ENCODE peak calls at places on chromosomes 11 and 22, in four cellular contexts. One of them, this sample, is unnamed. For H3K4me1, the result is how much of the 10 kb centered on the place peaks cover.

GRCh38 chr11:28133146-28133545 is 25.0 kb downstream of the METTL15 start:
- DNase-seq in heart left ventricle: no peak
- DNase-seq in right atrium auricular region: no peak
- DNase-seq in fibroblast of lung: peak
- DNase-seq in this sample: no peak

GRCh38 chr11:11708256-11708655 is 86.5 kb upstream of the GALNT18 start:
- DNase-seq in heart left ventricle: no peak
- DNase-seq in right atrium auricular region: no peak
- DNase-seq in fibroblast of lung: no peak
- DNase-seq in this sample: no peak

GRCh38 chr11:61061081-61061826 is 41.0 kb upstream of the CD5 start:
- DNase-seq in heart left ventricle: no peak
- DNase-seq in right atrium auricular region: no peak
- DNase-seq in fibroblast of lung: peak
- DNase-seq in this sample: no peak

GRCh38 chr11:91459840-91460239 is 764.8 kb upstream of the FAT3 start:
- DNase-seq in heart left ventricle: no peak
- DNase-seq in right atrium auricular region: no peak
- DNase-seq in fibroblast of lung: peak
- DNase-seq in this sample: no peak

GRCh38 chr11:72326151-72326842 is 82.3 kb upstream of the PHOX2A start:
- DNase-seq in heart left ventricle: no peak
- DNase-seq in right atrium auricular region: no peak
- DNase-seq in fibroblast of lung: peak
- DNase-seq in this sample: no peak

GRCh38 chr22:30078320-30079311 is 1.6 kb upstream of the HORMAD2 start:
- DNase-seq in heart left ventricle: no peak
- DNase-seq in right atrium auricular region: no peak
- DNase-seq in fibroblast of lung: no peak
- DNase-seq in this sample: no peak

GRCh38 chr11:35798423-35798822 is 135.8 kb downstream of the TRIM44 start:
- DNase-seq in heart left ventricle: no peak
- DNase-seq in right atrium auricular region: no peak
- DNase-seq in fibroblast of lung: no peak
- DNase-seq in this sample: no peak

GRCh38 chr11:120854988-120855387 is 168.9 kb upstream of the TBCEL start:
- DNase-seq in heart left ventricle: no peak
- DNase-seq in right atrium auricular region: no peak
- DNase-seq in fibroblast of lung: no peak
- DNase-seq in this sample: no peak

GRCh38 chr11:64225608-64226506 is at the start of the genes NUDT22 and TRPT1:
- DNase-seq in heart left ventricle: peak
- DNase-seq in right atrium auricular region: peak
- DNase-seq in fibroblast of lung: peak
- DNase-seq in this sample: peak

GRCh38 chr22:37638351-37639069 is 959 bp upstream of the SH3BP1 start:
- DNase-seq in heart left ventricle: no peak
- DNase-seq in right atrium auricular region: no peak
- DNase-seq in fibroblast of lung: no peak
- DNase-seq in this sample: no peak

GRCh38 chr11:109338131-109338530 is 83.9 kb upstream of the C11orf87 start:
- DNase-seq in heart left ventricle: no peak
- DNase-seq in right atrium auricular region: no peak
- DNase-seq in fibroblast of lung: no peak
- DNase-seq in this sample: no peak

GRCh38 chr11:68835749-68836148 is 6.0 kb downstream of the CPT1A start:
- DNase-seq in heart left ventricle: no peak
- DNase-seq in right atrium auricular region: no peak
- DNase-seq in fibroblast of lung: no peak
- DNase-seq in this sample: no peak

GRCh38 chr11:3092603-3093141 is 35.4 kb upstream of the CARS1 start:
- DNase-seq in heart left ventricle: no peak
- DNase-seq in right atrium auricular region: no peak
- DNase-seq in fibroblast of lung: no peak
- DNase-seq in this sample: no peak

GRCh38 chr11:119483881-119484371 is 61.0 kb upstream of the THY1 start:
- DNase-seq in heart left ventricle: no peak
- DNase-seq in right atrium auricular region: no peak
- DNase-seq in fibroblast of lung: no peak
- DNase-seq in this sample: peak

GRCh38 chr11:120539681-120540369 is 28.3 kb downstream of the GRIK4 start:
- DNase-seq in heart left ventricle: no peak
- DNase-seq in right atrium auricular region: no peak
- DNase-seq in fibroblast of lung: peak
- DNase-seq in this sample: no peak

GRCh38 chr11:121117753-121118152 is 16.7 kb downstream of the TECTA start:
- DNase-seq in heart left ventricle: no peak
- DNase-seq in right atrium auricular region: no peak
- DNase-seq in fibroblast of lung: no peak
- DNase-seq in this sample: no peak

GRCh38 chr11:20058749-20059458 is 101.4 kb downstream of the DBX1 start:
- DNase-seq in heart left ventricle: no peak
- DNase-seq in right atrium auricular region: no peak
- DNase-seq in fibroblast of lung: no peak
- DNase-seq in this sample: no peak

GRCh38 chr11:9972917-9973504 is 309.1 kb downstream of the SWAP70 start:
- DNase-seq in heart left ventricle: no peak
- DNase-seq in right atrium auricular region: no peak
- DNase-seq in fibroblast of lung: peak
- DNase-seq in this sample: no peak

GRCh38 chr11:79902493-79902892 is 461.7 kb upstream of the TENM4 start:
- DNase-seq in heart left ventricle: no peak
- DNase-seq in right atrium auricular region: no peak
- DNase-seq in fibroblast of lung: peak
- DNase-seq in this sample: no peak

GRCh38 chr22:27748355-27749168 is 53.0 kb downstream of the MN1 start:
- DNase-seq in heart left ventricle: no peak
- DNase-seq in right atrium auricular region: no peak
- DNase-seq in fibroblast of lung: peak
- DNase-seq in this sample: peak

GRCh38 chr22:29587938-29588699 is 7.2 kb upstream of the NIPSNAP1 start:
- DNase-seq in heart left ventricle: no peak
- DNase-seq in right atrium auricular region: no peak
- DNase-seq in fibroblast of lung: peak
- DNase-seq in this sample: no peak

GRCh38 chr11:29629281-29629680 is 387.5 kb downstream of the KCNA4 start:
- DNase-seq in heart left ventricle: no peak
- DNase-seq in right atrium auricular region: no peak
- DNase-seq in fibroblast of lung: no peak
- DNase-seq in this sample: no peak

GRCh38 chr11:72483412-72484186 is 49.3 kb upstream of the CLPB start:
- DNase-seq in heart left ventricle: peak
- DNase-seq in right atrium auricular region: no peak
- DNase-seq in fibroblast of lung: peak
- DNase-seq in this sample: no peak

GRCh38 chr22:35739642-35740041 is 22.0 kb downstream of the APOL5 start:
- DNase-seq in heart left ventricle: no peak
- DNase-seq in right atrium auricular region: no peak
- DNase-seq in fibroblast of lung: no peak
- DNase-seq in this sample: no peak

GRCh38 chr11:10139656-10140055 is 154.4 kb downstream of the SBF2 start:
- DNase-seq in heart left ventricle: no peak
- DNase-seq in right atrium auricular region: no peak
- DNase-seq in fibroblast of lung: peak
- DNase-seq in this sample: no peak

GRCh38 chr11:87019582-87020271 is 18.0 kb upstream of the TMEM135 start:
- DNase-seq in heart left ventricle: no peak
- DNase-seq in right atrium auricular region: no peak
- DNase-seq in fibroblast of lung: no peak
- DNase-seq in this sample: no peak

GRCh38 chr22:48628891-48629559 is 1198.6 kb downstream of the BRD1 start:
- DNase-seq in heart left ventricle: no peak
- DNase-seq in right atrium auricular region: no peak
- DNase-seq in fibroblast of lung: no peak
- DNase-seq in this sample: no peak

GRCh38 chr11:59289782-59290181 is 68.9 kb upstream of the OR5AN1 start:
- DNase-seq in heart left ventricle: no peak
- DNase-seq in right atrium auricular region: no peak
- DNase-seq in fibroblast of lung: no peak
- DNase-seq in this sample: no peak
- TF ChIP-seq CTCF in heart left ventricle: no peak
- TF ChIP-seq CTCF in right atrium auricular region: no peak
- TF ChIP-seq CTCF in fibroblast of lung: no peak
- TF ChIP-seq CTCF in this sample: no peak

GRCh38 chr11:17769218-17769617 is 34.6 kb downstream of the KCNC1 start:
- DNase-seq in heart left ventricle: no peak
- DNase-seq in right atrium auricular region: no peak
- DNase-seq in fibroblast of lung: no peak
- DNase-seq in this sample: no peak
- H3K4me1 ChIP-seq in heart left ventricle: under half
- H3K4me1 ChIP-seq in right atrium auricular region: under half
- H3K4me1 ChIP-seq in fibroblast of lung: under half
- H3K4me1 ChIP-seq in this sample: under half

DNA sequence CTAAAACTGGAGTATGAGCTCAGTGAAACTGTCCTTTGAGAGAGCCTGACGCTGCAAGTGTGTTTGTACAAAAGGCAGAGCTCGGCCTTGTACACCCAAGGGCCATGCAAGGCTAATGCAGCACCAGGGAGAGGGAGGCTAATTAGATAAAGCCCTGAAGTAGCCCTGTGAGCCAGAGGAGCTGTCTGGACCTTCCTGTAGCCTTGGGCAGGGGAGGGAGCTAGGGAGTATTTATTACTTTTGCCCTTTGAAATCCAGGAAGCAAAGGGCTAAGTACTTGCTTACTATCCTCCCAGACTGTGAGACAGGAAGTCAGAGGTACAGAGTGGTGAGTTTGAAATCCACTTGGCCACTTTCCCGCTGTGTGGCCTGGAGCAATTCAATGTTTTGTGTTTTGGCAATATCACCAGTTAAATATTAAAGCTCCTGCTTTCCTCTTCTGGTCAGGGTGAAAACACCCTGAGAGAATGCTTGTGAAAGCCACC is 10.2 kb upstream of the LDHA start:
- DNase-seq in heart left ventricle: peak
- DNase-seq in right atrium auricular region: peak
- DNase-seq in fibroblast of lung: peak
- DNase-seq in this sample: peak
- H3K4me3 ChIP-seq in heart left ventricle: peak
- H3K4me3 ChIP-seq in right atrium auricular region: no peak
- H3K4me3 ChIP-seq in fibroblast of lung: no peak
- H3K4me3 ChIP-seq in this sample: no peak

DNA sequence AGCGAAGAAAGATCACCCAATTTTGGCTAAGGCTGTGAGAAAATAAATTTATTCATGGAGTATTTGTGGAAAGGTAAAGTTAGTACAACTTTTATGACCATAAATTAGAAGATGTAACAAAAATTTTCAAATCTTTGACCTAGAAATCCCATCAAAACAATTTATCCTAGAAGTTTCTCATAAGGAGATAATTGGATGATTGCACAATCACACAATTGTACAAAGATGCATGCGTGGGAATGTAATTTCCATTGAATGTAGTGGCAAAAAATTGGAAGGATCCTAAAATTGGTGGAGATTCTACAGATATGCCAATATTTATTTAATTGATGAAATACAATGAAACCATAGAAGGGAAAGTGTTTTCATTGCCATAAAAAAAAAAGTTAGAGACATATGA is 11.6 kb downstream of the SRPRA start:
- DNase-seq in heart left ventricle: no peak
- DNase-seq in right atrium auricular region: no peak
- DNase-seq in fibroblast of lung: no peak
- DNase-seq in this sample: no peak
- TF ChIP-seq CTCF in heart left ventricle: no peak
- TF ChIP-seq CTCF in right atrium auricular region: no peak
- TF ChIP-seq CTCF in fibroblast of lung: no peak
- TF ChIP-seq CTCF in this sample: no peak

GRCh38 chr11:57787205-57787604 is 25.6 kb downstream of the CTNND1 start:
- DNase-seq in heart left ventricle: no peak
- DNase-seq in right atrium auricular region: no peak
- DNase-seq in fibroblast of lung: no peak
- DNase-seq in this sample: no peak

GRCh38 chr11:57781529-57781943 is 19.9 kb downstream of the CTNND1 start:
- DNase-seq in heart left ventricle: peak
- DNase-seq in right atrium auricular region: no peak
- DNase-seq in fibroblast of lung: no peak
- DNase-seq in this sample: no peak

GRCh38 chr11:57787920-57788716 is 26.5 kb downstream of the CTNND1 start:
- DNase-seq in heart left ventricle: peak
- DNase-seq in right atrium auricular region: no peak
- DNase-seq in fibroblast of lung: no peak
- DNase-seq in this sample: no peak

GRCh38 chr11:57786436-57786835 is 24.8 kb downstream of the CTNND1 start:
- DNase-seq in heart left ventricle: no peak
- DNase-seq in right atrium auricular region: no peak
- DNase-seq in fibroblast of lung: no peak
- DNase-seq in this sample: no peak

DNA sequence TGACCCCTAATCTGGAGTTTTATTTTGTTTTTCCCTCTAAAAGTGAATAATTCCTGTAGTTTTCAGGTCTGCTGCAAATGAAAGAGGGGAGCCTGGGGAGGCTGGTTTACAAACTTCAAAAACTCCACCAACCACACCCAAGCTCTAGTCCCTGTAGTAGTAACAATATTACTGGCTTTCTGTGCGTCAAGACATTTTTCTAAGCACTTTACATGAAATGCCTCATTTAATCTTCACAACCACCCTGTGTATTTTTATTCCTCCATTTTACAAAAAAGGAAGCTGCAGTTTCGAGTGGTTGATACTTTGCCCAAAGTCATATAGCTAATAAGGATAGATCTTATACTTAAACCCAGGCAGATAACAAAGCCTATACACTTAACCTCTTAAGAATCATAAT is 23.5 kb downstream of the CTNND1 start:
- DNase-seq in heart left ventricle: no peak
- DNase-seq in right atrium auricular region: no peak
- DNase-seq in fibroblast of lung: no peak
- DNase-seq in this sample: no peak
- H3K4me1 ChIP-seq in heart left ventricle: half or more
- H3K4me1 ChIP-seq in right atrium auricular region: half or more
- H3K4me1 ChIP-seq in fibroblast of lung: under half
- H3K4me1 ChIP-seq in this sample: under half

GRCh38 chr11:62880803-62881578 is at the start of gene SLC3A2:
- DNase-seq in heart left ventricle: peak
- DNase-seq in right atrium auricular region: peak
- DNase-seq in fibroblast of lung: peak
- DNase-seq in this sample: peak

GRCh38 chr11:62879150-62879549 is 1.5 kb upstream of the SLC3A2 start:
- DNase-seq in heart left ventricle: no peak
- DNase-seq in right atrium auricular region: no peak
- DNase-seq in fibroblast of lung: no peak
- DNase-seq in this sample: no peak

GRCh38 chr11:62881579-62882427 is 1.1 kb downstream of the SLC3A2 start:
- DNase-seq in heart left ventricle: peak
- DNase-seq in right atrium auricular region: peak
- DNase-seq in fibroblast of lung: peak
- DNase-seq in this sample: peak

GRCh38 chr11:62880231-62880802 is 379 bp upstream of the SLC3A2 start:
- DNase-seq in heart left ventricle: peak
- DNase-seq in right atrium auricular region: no peak
- DNase-seq in fibroblast of lung: peak
- DNase-seq in this sample: peak

GRCh38 chr11:62879554-62879953 is 1.1 kb upstream of the SLC3A2 start:
- DNase-seq in heart left ventricle: no peak
- DNase-seq in right atrium auricular region: peak
- DNase-seq in fibroblast of lung: peak
- DNase-seq in this sample: peak
- H3K4me3 ChIP-seq in heart left ventricle: peak
- H3K4me3 ChIP-seq in right atrium auricular region: no peak
- H3K4me3 ChIP-seq in fibroblast of lung: peak
- H3K4me3 ChIP-seq in this sample: peak